ENCODE peak calls at places on chromosome 10, in nine cellular contexts. E, S, U, A, C, O, G, K and N are unnamed samples.

GRCh38 chr10:119104653-119105024 is 726 bp downstream of the DENND10 start:
- DNase-seq in E (no peak), S (no peak), U (no peak), A (peak; percentile 53), C (no peak), O (no peak), G (no peak), K (peak; percentile 30), N (no peak)

GRCh38 chr10:89427629-89428028 is 13.3 kb downstream of the IFIT5 start:
- DNase-seq in E (no peak), S (no peak), U (peak; percentile 86), A (no peak), C (no peak), O (no peak), G (no peak), K (no peak), N (peak; percentile 71)

GRCh38 chr10:11180228-11180627 is 162.6 kb downstream of the CELF2 start:
- DNase-seq in E (no peak), S (no peak), U (no peak), A (no peak), C (no peak), O (no peak), G (peak; percentile 69), K (no peak), N (no peak)

GRCh38 chr10:55024718-55025117 is 223.7 kb upstream of the PCDH15 start:
- DNase-seq in E (no peak), S (peak; percentile 24), U (no peak), A (no peak), C (no peak), O (no peak), G (no peak), K (no peak), N (no peak)

GRCh38 chr10:87850742-87851205 is 12.6 kb downstream of the KLLN start:
- DNase-seq in E (peak; percentile 38), S (peak; percentile 67), U (peak; percentile 72), A (peak; percentile 65), C (peak; percentile 57), O (peak; percentile 39), G (peak; percentile 44), K (peak; percentile 76), N (peak; percentile 62)

GRCh38 chr10:69096045-69096444 is 8.1 kb downstream of the SRGN start:
- DNase-seq in E (no peak), S (no peak), U (no peak), A (no peak), C (no peak), O (no peak), G (no peak), K (no peak), N (no peak)

GRCh38 chr10:35351021-35351420 is 14.7 kb downstream of the CCNY start:
- DNase-seq in E (no peak), S (no peak), U (no peak), A (no peak), C (no peak), O (no peak), G (no peak), K (no peak), N (no peak)

GRCh38 chr10:44370731-44371248 is 14.1 kb downstream of the CXCL12 start:
- DNase-seq in E (no peak), S (no peak), U (no peak), A (no peak), C (no peak), O (no peak), G (no peak), K (no peak), N (no peak)

DNA sequence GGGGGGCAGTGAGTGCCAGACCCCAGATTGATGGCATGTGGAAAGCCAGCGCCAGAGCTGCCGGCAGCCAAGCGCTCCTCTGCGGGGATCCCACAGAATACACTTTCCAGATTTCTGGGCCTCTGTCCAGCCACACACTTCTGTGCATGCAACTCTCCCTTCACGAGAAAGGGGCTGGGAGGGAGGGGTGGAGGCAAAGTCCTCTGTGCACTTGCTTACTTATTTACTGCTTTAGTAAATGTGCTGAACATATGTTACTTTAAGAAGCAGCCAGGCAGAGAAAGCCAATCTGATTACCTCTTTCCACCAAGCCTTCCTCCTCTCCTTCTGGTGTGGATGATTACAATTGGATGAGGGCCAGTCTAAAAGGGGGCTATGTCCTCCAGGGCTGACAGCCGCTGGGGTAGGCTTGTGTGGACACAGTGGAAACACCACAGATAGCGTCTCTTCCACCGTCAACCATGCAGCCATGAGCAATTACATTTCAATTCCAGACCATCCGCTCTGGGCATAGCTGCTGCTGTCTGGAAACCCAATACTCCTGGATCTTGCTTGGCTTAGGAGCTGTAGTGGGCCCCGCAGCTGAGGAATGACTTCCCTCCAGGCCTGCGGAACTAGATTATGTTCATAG is 322.8 kb upstream of the ANKRD30A start:
- DNase-seq in E (no peak), S (peak; percentile 69), U (peak; percentile 64), A (no peak), C (peak; percentile 25), O (no peak), G (no peak), K (no peak), N (no peak)
- H3K4me3 ChIP-seq in E (no peak overlapping the region), S (no peak overlapping the region), U (no peak overlapping the region), A (no peak overlapping the region), C (no peak overlapping the region), O (no peak overlapping the region), G (no peak overlapping the region), K (no peak overlapping the region), N (no peak overlapping the region)

DNA sequence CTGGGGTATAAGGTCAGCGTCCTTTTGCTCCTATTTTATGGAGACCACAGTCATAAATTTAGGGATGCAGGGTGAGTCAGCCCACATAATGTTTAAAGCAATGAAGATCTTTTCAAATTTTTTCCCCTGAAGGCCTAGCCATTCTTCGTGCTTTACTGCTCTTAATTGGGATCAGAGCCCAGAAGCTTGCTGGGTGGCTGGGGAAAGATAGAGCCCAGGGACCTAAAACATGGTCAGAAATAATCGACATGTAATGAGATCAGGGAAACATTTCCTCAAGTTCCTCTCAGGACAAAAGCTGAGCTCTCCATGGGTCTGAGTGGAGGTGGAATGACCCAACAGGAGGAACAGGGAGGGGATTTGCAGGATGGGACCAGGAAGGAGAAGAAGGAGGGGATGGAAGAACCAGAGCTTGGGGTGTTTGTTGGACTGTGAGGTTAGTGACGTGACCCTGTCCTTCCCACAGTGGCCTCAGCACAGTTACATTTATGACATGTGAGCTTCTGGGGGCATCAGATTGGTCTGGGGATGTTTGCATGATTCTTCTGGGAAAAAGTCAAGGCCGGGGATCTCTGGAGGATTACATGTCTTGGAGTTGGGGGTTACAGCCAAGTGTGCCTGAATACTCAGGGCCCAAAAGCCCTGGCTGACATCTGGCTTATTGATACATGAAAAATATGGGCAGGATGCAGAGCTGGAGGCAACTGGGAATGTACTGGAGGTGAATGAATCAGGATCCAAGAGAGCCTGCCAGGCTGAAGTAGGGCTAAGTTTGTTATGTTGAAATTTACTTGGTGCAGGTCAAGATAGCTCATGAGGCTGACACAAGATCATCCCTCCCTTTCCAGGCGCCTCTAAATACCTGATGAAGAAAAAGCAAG is 477.9 kb downstream of the RPS24 start:
- DNase-seq in E (no peak), S (no peak), U (no peak), A (no peak), C (no peak), O (no peak), G (no peak), K (peak; percentile 51), N (no peak)
- H3K4me3 ChIP-seq in E (no peak overlapping the region), S (no peak overlapping the region), U (no peak overlapping the region), A (no peak overlapping the region), C (no peak overlapping the region), O (no peak overlapping the region), G (no peak overlapping the region), K (no peak overlapping the region), N (no peak overlapping the region)

DNA sequence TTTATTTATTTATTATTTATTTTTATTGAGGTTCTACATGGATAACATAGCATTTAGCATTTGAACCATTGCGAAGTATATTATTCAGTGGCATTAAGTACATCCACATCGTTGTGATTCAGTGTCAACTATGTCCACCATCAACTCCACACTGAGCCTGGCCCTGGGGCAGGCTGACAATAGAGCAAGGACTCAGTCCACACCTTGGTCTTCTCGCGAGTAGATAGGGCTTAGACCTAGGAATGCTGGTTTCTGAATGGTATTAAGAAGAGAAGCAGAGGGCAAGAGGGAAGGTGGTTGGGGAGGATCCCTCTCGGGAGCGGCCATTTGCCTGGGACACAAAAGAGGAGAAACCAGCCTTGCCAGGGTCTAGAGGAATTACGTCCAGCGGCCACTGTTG is 599.2 kb upstream of the MGMT start:
- DNase-seq in E (peak; percentile 4), S (no peak), U (no peak), A (no peak), C (no peak), O (no peak), G (no peak), K (no peak), N (no peak)
- H3K4me3 ChIP-seq in E (no peak overlapping the region), S (no peak overlapping the region), U (no peak overlapping the region), A (no peak overlapping the region), C (no peak overlapping the region), O (no peak overlapping the region), G (no peak overlapping the region), K (no peak overlapping the region), N (no peak overlapping the region)

GRCh38 chr10:124094419-124094785 is 1.0 kb upstream of the CHST15 start:
- DNase-seq in E (no peak), S (peak; percentile 69), U (no peak), A (no peak), C (no peak), O (no peak), G (no peak), K (no peak), N (no peak)
- H3K4me3 ChIP-seq in E (no peak overlapping the region), S (no peak overlapping the region), U (no peak overlapping the region), A (peak overlapping the region; percentile 59), C (no peak overlapping the region), O (no peak overlapping the region), G (no peak overlapping the region), K (peak overlapping the region; percentile 62), N (no peak overlapping the region)

GRCh38 chr10:13160934-13161266 is 458 bp upstream of the MCM10 start:
- DNase-seq in E (no peak), S (no peak), U (no peak), A (no peak), C (no peak), O (no peak), G (no peak), K (no peak), N (no peak)
- H3K4me3 ChIP-seq in E (no peak overlapping the region), S (peak overlapping the region; percentile 44), U (peak overlapping the region; percentile 63), A (peak overlapping the region; percentile 2), C (peak overlapping the region; percentile 81), O (peak overlapping the region; percentile 47), G (peak overlapping the region; percentile 55), K (peak overlapping the region; percentile 26), N (peak overlapping the region; percentile 56)